ENCODE peak calls at places on chromosomes 11 and 22, in seven cellular contexts. Y is neural crest cell, F is fibroblast of the conjunctiva, T is cardiac fibroblast, H is AG10803, Z is colonic mucosa, U is NAMALWA. C is an unnamed sample.

GRCh38 chr11:99739464-99740089 is 718.8 kb downstream of the CNTN5 start:
- DNase-seq in Y (peak; percentile 32), F (peak; percentile 10), T (peak; percentile 70), H (no peak), Z (no peak), U (peak; percentile 53), C (peak; percentile 37)

GRCh38 chr11:123590296-123590912 is 64.0 kb downstream of the SCN3B start:
- DNase-seq in Y (no peak), F (no peak), T (peak; percentile 59), H (peak; percentile 74), Z (peak; percentile 72), U (no peak), C (no peak)

GRCh38 chr22:44093791-44094190 is 69.7 kb downstream of the PARVB start:
- DNase-seq in Y (no peak), F (no peak), T (no peak), H (no peak), Z (no peak), U (no peak), C (no peak)

GRCh38 chr22:33126881-33127280 is 68.7 kb upstream of the SYN3 start:
- DNase-seq in Y (no peak), F (no peak), T (no peak), H (peak; percentile 8), Z (no peak), U (no peak), C (no peak)

GRCh38 chr22:49359061-49359460 is 468.6 kb downstream of the BRD1 start:
- DNase-seq in Y (no peak), F (no peak), T (no peak), H (no peak), Z (no peak), U (peak; percentile 51), C (no peak)

GRCh38 chr11:34380696-34381095 is 22.9 kb upstream of the ABTB2 start:
- DNase-seq in Y (no peak), F (no peak), T (no peak), H (peak; percentile 60), Z (no peak), U (no peak), C (no peak)

GRCh38 chr22:32200752-32201151 is 4.1 kb downstream of the RFPL2 start:
- DNase-seq in Y (no peak), F (no peak), T (no peak), H (no peak), Z (no peak), U (no peak), C (peak; percentile 40)

GRCh38 chr11:130813196-130813595 is 103.1 kb downstream of the SNX19 start:
- DNase-seq in Y (no peak), F (no peak), T (no peak), H (no peak), Z (no peak), U (no peak), C (no peak)

GRCh38 chr11:2813141-2813908 is 72.2 kb downstream of the CDKN1C start:
- DNase-seq in Y (no peak), F (no peak), T (peak; percentile 55), H (no peak), Z (no peak), U (peak; percentile 12), C (no peak)

GRCh38 chr22:29330753-29331152 is 15.3 kb upstream of the RASL10A start:
- DNase-seq in Y (peak; percentile 37), F (no peak), T (peak; percentile 79), H (peak; percentile 46), Z (no peak), U (no peak), C (no peak)

GRCh38 chr22:22818861-22819855 is 68.5 kb upstream of the IGLL5 start:
- DNase-seq in Y (no peak), F (no peak), T (no peak), H (no peak), Z (no peak), U (no peak), C (no peak)

GRCh38 chr11:75495749-75496641 is 29.7 kb downstream of the GDPD5 start:
- DNase-seq in Y (no peak), F (no peak), T (no peak), H (no peak), Z (no peak), U (no peak), C (no peak)

GRCh38 chr11:40816976-40817375 is 642.5 kb downstream of the LRRC4C start:
- DNase-seq in Y (no peak), F (no peak), T (no peak), H (no peak), Z (no peak), U (no peak), C (no peak)

GRCh38 chr11:46090375-46090774 is 30.9 kb downstream of the PHF21A start:
- DNase-seq in Y (no peak), F (no peak), T (no peak), H (no peak), Z (no peak), U (no peak), C (no peak)

C was measured in RPMI8226.